ENCODE peak calls at places on chromosomes 3 and 15, in eight cellular contexts. B, W, X, I, H, R, S and L are unnamed samples.

GRCh38 chr3:126472277-126473006 is 3.2 kb downstream of the ZXDC start:
- DNase-seq in H (peak), R (peak), S (no peak), X (no peak), B (peak), I (peak), W (peak), L (peak)

GRCh38 chr3:184489457-184489856 is 72.1 kb upstream of the EPHB3 start:
- DNase-seq in H (no peak), R (no peak), W (peak), S (no peak), X (no peak), I (no peak), B (no peak), L (no peak)

GRCh38 chr3:172537521-172538158 is 14.4 kb upstream of the TNFSF10 start:
- DNase-seq in W (no peak), X (no peak), R (no peak), I (no peak), S (no peak), H (no peak), B (no peak), L (no peak)

GRCh38 chr15:67100808-67101581 is 35.6 kb downstream of the SMAD3 start:
- DNase-seq in X (no peak), I (no peak), R (no peak), S (no peak), W (no peak), H (no peak), B (no peak), L (no peak)

GRCh38 chr15:98737721-98738120 is 89.4 kb downstream of the IGF1R start:
- DNase-seq in X (no peak), R (no peak), I (no peak), S (no peak), H (no peak), W (no peak), B (no peak), L (no peak)

GRCh38 chr3:129224984-129225393 is 24.4 kb upstream of the COPG1 start:
- DNase-seq in X (no peak), W (peak), H (peak), R (peak), S (no peak), B (peak), I (peak), L (peak)

GRCh38 chr3:52507359-52507758 is 12.2 kb downstream of the STAB1 start:
- DNase-seq in B (peak), X (no peak), S (no peak), I (no peak), W (no peak), H (no peak), R (no peak), L (no peak)

GRCh38 chr3:4061854-4062360 is 241.3 kb upstream of the SETMAR start:
- DNase-seq in B (no peak), W (no peak), X (no peak), H (no peak), R (no peak), S (no peak), I (no peak), L (no peak)

GRCh38 chr15:76863123-76863522 is 42.0 kb downstream of the SCAPER start:
- DNase-seq in B (no peak), R (no peak), X (no peak), S (no peak), H (no peak), W (no peak), I (no peak), L (no peak)

GRCh38 chr3:194537732-194538247 is 51.0 kb upstream of the ATP13A3 start:
- DNase-seq in I (no peak), W (peak), B (peak), S (no peak), X (no peak), R (no peak), H (no peak), L (no peak)

GRCh38 chr3:53114412-53115074 is 15.7 kb downstream of the RFT1 start:
- DNase-seq in B (no peak), I (no peak), R (no peak), W (peak), X (no peak), S (no peak), H (no peak), L (no peak)

GRCh38 chr3:63791974-63792373 is 27.1 kb upstream of the C3orf49 start:
- DNase-seq in I (no peak), S (no peak), X (no peak), B (peak), W (peak), R (no peak), H (no peak), L (no peak)

GRCh38 chr3:128987297-128987696 is 6.6 kb downstream of the CFAP92 start:
- DNase-seq in S (no peak), H (no peak), W (no peak), R (no peak), X (no peak), I (no peak), B (no peak), L (no peak)

GRCh38 chr15:101167366-101167790 is 84.5 kb downstream of the CHSY1 start:
- DNase-seq in H (no peak), B (no peak), S (no peak), I (no peak), W (no peak), X (no peak), R (no peak), L (no peak)

GRCh38 chr3:173663664-173664063 is 266.1 kb downstream of the NLGN1 start:
- DNase-seq in H (no peak), I (no peak), R (no peak), W (peak), X (no peak), S (no peak), B (no peak), L (no peak)

GRCh38 chr15:24318981-24319380 is 356.6 kb upstream of the NPAP1 start:
- DNase-seq in S (no peak), H (no peak), I (no peak), R (no peak), W (no peak), X (no peak), B (no peak), L (no peak)

GRCh38 chr15:37245358-37245757 is 145.0 kb upstream of the MEIS2 start:
- DNase-seq in X (no peak), S (no peak), I (no peak), B (no peak), H (no peak), W (no peak), R (no peak), L (no peak)

GRCh38 chr15:71752604-71753289 is 57.6 kb upstream of the NR2E3 start:
- DNase-seq in W (peak), I (peak), R (peak), X (no peak), B (peak), H (no peak), S (no peak), L (no peak)

GRCh38 chr15:91183630-91184029 is 83.6 kb downstream of the SV2B start:
- DNase-seq in H (no peak), W (no peak), B (no peak), R (no peak), I (no peak), X (no peak), S (no peak), L (no peak)

GRCh38 chr3:79085166-79085565 is 682.6 kb downstream of the ROBO1 start:
- DNase-seq in X (no peak), S (no peak), H (no peak), W (peak), B (no peak), R (no peak), I (no peak), L (no peak)

GRCh38 chr3:58141766-58142345 is 68.9 kb downstream of the DNASE1L3 start:
- DNase-seq in X (no peak), B (no peak), S (no peak), R (no peak), I (no peak), W (no peak), H (no peak), L (no peak)

GRCh38 chr15:88913017-88913849 is at the start of gene MFGE8:
- DNase-seq in I (peak), B (peak), R (peak), X (peak), S (peak), H (peak), W (peak), L (peak)

GRCh38 chr3:155702745-155703581 is 41.9 kb downstream of the PLCH1 start:
- DNase-seq in R (no peak), S (no peak), H (no peak), X (no peak), I (no peak), B (no peak), W (no peak), L (no peak)

GRCh38 chr15:72058590-72058989 is 59.4 kb downstream of the MYO9A start:
- DNase-seq in B (no peak), W (peak), H (no peak), S (no peak), X (no peak), R (no peak), I (no peak), L (no peak)

GRCh38 chr15:49438970-49439631 is 16.1 kb downstream of the FGF7 start:
- DNase-seq in R (no peak), I (no peak), S (no peak), H (peak), B (peak), W (no peak), X (no peak), L (peak)

GRCh38 chr3:124221286-124221821 is 229.4 kb upstream of the ROPN1 start:
- DNase-seq in W (peak), X (no peak), R (no peak), I (no peak), H (no peak), B (no peak), S (no peak), L (no peak)

GRCh38 chr3:148625145-148625736 is 72.5 kb upstream of the AGTR1 start:
- DNase-seq in S (no peak), B (no peak), R (no peak), I (no peak), H (no peak), W (no peak), X (no peak), L (no peak)

GRCh38 chr3:53493997-53494791 is at the start of gene CACNA1D:
- DNase-seq in R (no peak), X (no peak), W (peak), I (peak), B (peak), H (no peak), S (no peak), L (no peak)

GRCh38 chr15:48186271-48186670 is 5.2 kb upstream of the CTXN2 start:
- DNase-seq in W (no peak), R (no peak), H (no peak), I (no peak), X (no peak), S (no peak), B (no peak), L (no peak)

GRCh38 chr15:83574345-83574744 is 79.6 kb upstream of the ADAMTSL3 start:
- DNase-seq in I (no peak), X (no peak), R (no peak), W (no peak), S (no peak), B (no peak), H (no peak), L (no peak)

GRCh38 chr3:127803619-127804018 is 18.7 kb downstream of the MGLL start:
- DNase-seq in I (no peak), B (peak), X (no peak), H (no peak), R (no peak), S (no peak), W (peak), L (no peak)

GRCh38 chr3:119628390-119628789 is 30.7 kb downstream of the PLA1A start:
- DNase-seq in B (no peak), X (no peak), S (no peak), I (no peak), W (no peak), H (no peak), R (no peak), L (no peak)

GRCh38 chr3:12822725-12823373 is 18.5 kb downstream of the RPL32 start:
- DNase-seq in B (peak), R (no peak), S (no peak), W (no peak), H (no peak), I (no peak), X (no peak), L (no peak)

GRCh38 chr15:29924750-29925149 is 102.5 kb upstream of the TJP1 start:
- DNase-seq in W (peak), R (no peak), S (no peak), H (no peak), X (no peak), B (peak), I (no peak), L (no peak)

GRCh38 chr3:14143271-14143605 is 18.4 kb downstream of the TMEM43 start:
- DNase-seq in W (peak), R (no peak), H (no peak), B (peak), X (no peak), S (no peak), I (no peak), L (no peak)

GRCh38 chr3:14143826-14144225 is 19.0 kb downstream of the TMEM43 start:
- DNase-seq in W (peak), B (peak), S (no peak), X (no peak), R (peak), H (peak), I (no peak), L (peak)

GRCh38 chr3:14145236-14145635 is 20.4 kb downstream of the TMEM43 start:
- DNase-seq in W (peak), H (no peak), B (peak), X (no peak), S (no peak), I (no peak), R (peak), L (no peak)

GRCh38 chr3:14145670-14146380 is 21.0 kb downstream of the TMEM43 start:
- DNase-seq in S (no peak), R (no peak), W (no peak), H (no peak), B (no peak), X (no peak), I (no peak), L (no peak)

GRCh38 chr3:14144423-14145075 is 19.7 kb downstream of the TMEM43 start:
- DNase-seq in B (peak), I (no peak), S (peak), R (peak), X (peak), H (peak), W (peak), L (peak)
- H3K4me3 ChIP-seq in B (peak), I (peak), S (peak), R (no peak), X (peak), H (no peak), W (peak), L (peak)

DNA sequence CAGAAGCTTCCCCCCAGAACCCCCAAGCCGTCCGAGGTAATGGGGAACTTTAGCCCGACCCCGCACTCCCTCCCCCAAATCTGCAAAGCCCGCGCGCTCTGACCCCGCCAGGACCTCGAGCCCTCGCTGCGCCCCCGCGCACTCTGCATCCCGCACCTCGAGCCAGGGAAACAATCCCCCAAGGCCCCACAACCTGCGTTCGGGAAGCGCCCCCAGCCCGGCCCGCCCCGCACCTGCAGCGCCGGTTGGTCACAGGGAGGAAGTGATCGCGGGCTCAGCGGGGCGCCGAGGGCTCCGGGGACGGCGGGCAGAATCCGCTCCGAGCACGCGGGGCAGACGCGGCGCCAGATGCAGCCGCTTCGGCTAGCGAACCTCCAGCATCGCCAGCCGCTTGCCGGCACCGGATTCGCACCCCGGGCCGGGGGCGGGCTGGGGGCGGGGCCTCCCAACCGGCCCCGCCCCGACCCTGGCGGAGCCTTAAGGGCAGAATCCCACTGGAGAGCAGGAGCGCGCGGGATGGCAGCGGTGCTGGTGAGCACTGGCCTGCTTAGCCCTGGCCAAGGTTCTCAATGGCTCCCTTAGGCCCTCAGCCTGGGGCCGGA is at the start of gene CAMKV:
- DNase-seq in B (no peak), R (no peak), S (peak), H (no peak), I (no peak), W (peak), X (peak), L (no peak)
- H3K4me3 ChIP-seq in B (no peak), R (peak), S (no peak), H (no peak), I (peak), W (no peak), X (no peak), L (peak)

GRCh38 chr3:11060500-11061251 is 68.1 kb downstream of the SLC6A1 start:
- DNase-seq in W (peak), H (peak), I (peak), S (peak), X (no peak), B (peak), R (peak), L (peak)
- H3K4me3 ChIP-seq in W (peak), H (peak), I (peak), S (no peak), X (no peak), B (peak), R (peak), L (peak)

GRCh38 chr3:56860351-56860750 is 58.6 kb upstream of the ARHGEF3 start:
- DNase-seq in H (no peak), X (no peak), B (no peak), S (no peak), I (no peak), W (no peak), R (no peak), L (no peak)

GRCh38 chr3:56861511-56861910 is 59.8 kb upstream of the ARHGEF3 start:
- DNase-seq in I (no peak), S (no peak), B (no peak), R (no peak), X (no peak), H (no peak), W (no peak), L (no peak)

GRCh38 chr3:56864090-56864489 is 62.3 kb upstream of the ARHGEF3 start:
- DNase-seq in R (no peak), I (no peak), B (no peak), X (no peak), W (no peak), H (no peak), S (no peak), L (no peak)

GRCh38 chr3:56860948-56861347 is 59.2 kb upstream of the ARHGEF3 start:
- DNase-seq in X (no peak), B (no peak), R (no peak), S (no peak), I (no peak), H (no peak), W (no peak), L (no peak)

DNA sequence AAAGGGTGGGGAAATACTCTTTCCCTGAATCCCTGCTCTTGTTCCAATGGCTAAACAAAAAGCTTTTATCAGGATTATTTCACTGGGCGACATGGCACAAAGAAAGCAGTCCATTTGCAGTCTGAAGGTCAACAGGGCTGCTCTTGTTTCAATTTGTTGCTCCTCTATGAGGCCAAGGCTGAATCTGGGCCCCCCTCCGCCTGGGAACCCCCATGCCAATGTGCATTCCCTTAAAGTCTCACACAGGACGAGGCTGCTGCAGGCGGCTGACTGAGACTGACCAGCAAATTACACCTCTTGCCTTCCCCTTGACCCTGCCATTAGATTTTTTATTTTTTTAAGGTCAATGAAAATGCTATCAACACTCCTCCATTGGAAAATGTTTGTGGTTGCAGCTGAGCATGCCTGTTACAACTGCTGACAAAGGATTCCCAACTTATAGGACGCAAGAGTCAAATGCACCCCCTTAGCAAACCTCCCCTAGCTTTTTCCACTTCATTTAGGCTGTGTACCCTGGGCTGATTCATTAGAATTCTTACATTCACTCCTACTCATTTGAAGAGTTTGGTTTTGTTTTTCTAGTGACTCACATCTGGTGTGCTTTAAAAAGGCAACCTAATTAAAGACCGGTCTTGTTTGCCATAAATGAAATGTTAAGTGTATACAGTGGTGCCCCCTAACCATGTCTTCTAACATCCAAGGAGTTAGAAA is 60.8 kb upstream of the ARHGEF3 start:
- DNase-seq in B (peak), X (no peak), W (peak), S (no peak), H (no peak), I (no peak), R (no peak), L (no peak)
- H3K4me3 ChIP-seq in B (no peak), X (no peak), W (peak), S (no peak), H (no peak), I (no peak), R (no peak), L (no peak)

DNA sequence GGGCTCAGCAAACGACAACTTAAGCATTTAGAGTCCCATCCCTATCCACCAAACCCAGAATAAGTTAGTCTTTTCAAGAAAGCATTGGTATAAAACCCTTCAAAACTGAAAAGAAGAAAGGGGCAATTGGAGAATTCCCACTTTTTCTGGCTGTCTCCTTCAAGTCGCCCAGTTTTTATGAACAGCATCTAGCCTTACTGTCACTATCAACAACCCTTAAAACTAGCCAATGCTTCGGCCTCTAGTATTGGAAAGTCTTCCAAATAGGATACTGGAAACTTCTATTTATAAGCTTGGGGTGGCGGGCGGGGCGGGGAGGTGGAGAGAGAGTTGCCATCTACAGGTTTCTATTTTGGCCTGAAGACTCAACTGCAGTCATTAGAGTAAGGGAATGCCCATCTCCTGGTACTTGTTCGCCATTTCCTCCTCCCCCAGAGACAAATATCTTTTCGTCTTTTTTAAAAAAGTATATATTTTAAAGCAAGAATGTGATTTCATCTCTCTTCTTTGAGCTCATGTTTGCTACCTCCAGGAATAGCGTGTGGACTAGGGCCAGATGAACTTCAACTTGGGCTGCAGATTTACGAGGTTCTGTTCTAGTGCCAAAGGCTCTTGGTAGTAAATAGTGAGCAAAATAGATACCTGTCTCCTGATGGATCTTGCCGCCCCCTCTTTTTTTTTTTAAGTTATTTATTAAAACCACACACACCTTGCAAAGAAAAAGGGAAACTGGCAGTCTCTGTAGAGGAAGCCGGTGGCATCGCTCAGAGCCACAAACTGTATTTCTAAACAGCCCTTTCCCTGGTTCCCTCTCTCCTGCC is 2.7 kb downstream of the BCL6 start:
- DNase-seq in R (peak), W (peak), H (peak), X (no peak), B (peak), I (peak), S (no peak), L (no peak)
- H3K4me3 ChIP-seq in R (peak), W (peak), H (peak), X (peak), B (peak), I (peak), S (peak), L (peak)